ENCODE peak calls at places on chromosomes 4 and X, in six cellular contexts. G, I, Z, B, N and L are unnamed samples. For H3K4me1, the result is how much of the 10 kb centered on the place peaks cover.

GRCh38 chr4:110636677-110637407 is 14.0 kb upstream of the PITX2 start:
- DNase-seq in B (no peak), N (no peak), G (peak), Z (no peak), I (no peak), L (no peak)

GRCh38 chr4:8340721-8341680 is 71.4 kb downstream of the HTRA3 start:
- DNase-seq in Z (no peak), G (no peak), N (no peak), I (no peak), B (no peak), L (no peak)

GRCh38 chrX:40420899-40421729 is 159.7 kb upstream of the ATP6AP2 start:
- DNase-seq in B (no peak), Z (no peak), G (peak), I (no peak), N (no peak), L (no peak)

GRCh38 chr4:2248044-2248780 is 6.3 kb upstream of the HAUS3 start:
- DNase-seq in B (peak), Z (no peak), G (no peak), I (no peak), N (no peak), L (peak)

GRCh38 chrX:20968996-20969395 is 405.2 kb upstream of the CNKSR2 start:
- DNase-seq in B (no peak), I (no peak), N (no peak), Z (no peak), G (peak), L (no peak)

GRCh38 chr4:98508825-98509539 is 149.4 kb downstream of the TSPAN5 start:
- DNase-seq in G (no peak), I (no peak), N (no peak), B (no peak), Z (no peak), L (no peak)

GRCh38 chr4:72767903-72768817 is 199.1 kb upstream of the ADAMTS3 start:
- DNase-seq in Z (no peak), N (no peak), I (no peak), B (no peak), G (peak), L (no peak)

GRCh38 chr4:17680985-17681920 is 66.8 kb downstream of the MED28 start:
- DNase-seq in I (no peak), G (no peak), B (no peak), N (no peak), Z (no peak), L (no peak)

GRCh38 chr4:113335771-113336170 is 286.3 kb downstream of the ANK2 start:
- DNase-seq in B (no peak), N (no peak), Z (no peak), G (no peak), I (no peak), L (peak)

GRCh38 chrX:39149761-39150160 is 348.5 kb downstream of the MID1IP1 start:
- DNase-seq in I (peak), N (peak), Z (peak), B (peak), G (peak), L (peak)

GRCh38 chr4:44629280-44629866 is 22.1 kb downstream of the YIPF7 start:
- DNase-seq in N (no peak), B (no peak), Z (peak), G (peak), I (peak), L (no peak)

DNA sequence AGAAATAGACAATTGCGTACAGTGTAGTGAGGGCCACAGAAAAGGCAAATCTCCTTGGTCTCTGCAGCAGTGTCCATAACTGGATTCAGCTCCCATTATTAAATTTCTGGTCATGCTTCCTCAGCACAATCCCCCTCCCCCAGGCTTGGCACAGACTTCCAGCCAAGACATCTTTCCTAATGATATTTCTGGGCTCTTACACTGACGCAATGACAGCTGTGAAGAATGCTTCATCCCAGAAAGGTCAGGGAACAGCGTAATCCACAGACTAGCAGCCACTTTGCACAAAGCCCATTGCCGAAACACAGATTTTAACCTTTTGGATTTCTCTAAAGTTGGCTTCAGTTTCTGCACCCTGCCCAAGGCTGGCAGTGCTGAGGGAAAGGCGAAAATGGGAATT is 597.6 kb upstream of the CPEB2 start:
- DNase-seq in B (no peak), N (no peak), I (no peak), G (no peak), Z (no peak), L (no peak)
- H3K4me1 ChIP-seq in B (under half), N (under half), I (under half), G (under half), Z (under half), L (under half)

GRCh38 chr4:38131371-38132139 is 171.4 kb downstream of the PTTG2 start:
- DNase-seq in G (no peak), Z (no peak), N (no peak), I (peak), B (no peak), L (no peak)
- H3K4me3 ChIP-seq in G (no peak), Z (no peak), N (peak), I (no peak), B (no peak), L (no peak)

GRCh38 chrX:48667504-48667903 is 16.1 kb upstream of the WAS start:
- DNase-seq in I (no peak), Z (no peak), N (no peak), G (no peak), B (no peak), L (no peak)
- H3K27ac ChIP-seq in I (no peak), Z (no peak), N (no peak), G (no peak), B (no peak), L (no peak)

DNA sequence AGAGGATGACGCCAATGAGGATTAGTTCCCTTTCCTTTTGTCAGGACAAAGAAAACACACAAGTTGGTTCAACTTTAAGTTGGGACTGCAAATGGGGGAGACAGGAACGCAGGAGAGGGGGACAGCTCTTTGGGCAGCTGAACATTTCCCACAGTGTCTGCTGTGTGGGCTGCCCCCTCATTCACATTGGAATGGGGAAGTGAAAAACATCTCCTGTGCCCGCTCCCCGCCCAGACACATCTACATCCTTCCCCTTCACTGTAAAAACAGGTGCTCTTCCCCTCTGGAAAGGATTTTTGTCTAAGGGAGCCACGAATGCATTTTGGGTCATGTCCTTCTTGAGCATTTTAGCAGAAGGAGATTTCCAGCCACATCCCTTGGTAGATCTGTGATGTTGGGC is 44.5 kb upstream of the TBC1D9 start:
- DNase-seq in B (no peak), G (no peak), N (no peak), I (no peak), Z (peak), L (no peak)
- H3K4me1 ChIP-seq in B (under half), G (under half), N (under half), I (under half), Z (half or more), L (under half)

DNA sequence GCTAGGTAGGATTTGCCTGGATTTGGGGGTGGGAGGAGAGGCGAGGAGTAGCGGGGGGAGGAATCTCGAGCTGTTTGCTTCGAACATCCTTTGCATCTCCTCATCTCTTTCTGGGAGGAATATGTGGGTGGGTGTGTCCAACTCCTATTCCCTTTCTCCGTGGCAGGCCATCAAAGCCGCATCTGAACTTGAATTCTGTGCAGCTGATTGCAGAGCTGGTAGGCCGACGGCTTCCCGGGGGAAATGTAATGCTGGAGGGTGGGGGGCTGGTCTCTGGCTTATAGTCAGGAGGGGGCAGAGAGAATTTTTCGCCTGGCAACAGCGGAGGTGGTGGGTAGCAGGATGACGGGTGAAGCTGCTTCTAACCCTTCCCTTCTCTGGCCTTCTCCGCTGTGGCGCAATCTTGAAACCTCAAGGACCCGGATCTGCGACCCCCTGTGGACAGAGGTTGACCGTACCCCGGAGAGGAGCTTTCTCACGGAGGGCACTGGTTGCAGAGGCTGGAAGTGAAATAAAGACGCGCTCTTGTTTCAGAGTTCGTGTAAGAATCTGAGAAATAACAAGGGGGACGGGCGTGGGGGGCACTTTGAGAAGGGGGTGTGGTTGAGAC is 654 bp downstream of the ZCCHC12 start:
- DNase-seq in G (no peak), N (no peak), Z (no peak), I (no peak), B (no peak), L (no peak)
- H3K4me3 ChIP-seq in G (peak), N (peak), Z (no peak), I (no peak), B (peak), L (no peak)

GRCh38 chr4:38856524-38857337 is at the start of gene TLR6:
- DNase-seq in I (peak), N (no peak), Z (peak), B (no peak), G (peak), L (no peak)
- H3K27ac ChIP-seq in I (peak), N (peak), Z (peak), B (peak), G (peak), L (peak)

GRCh38 chrX:71650333-71650969 is 16.9 kb upstream of the LOC101059915 start:
- DNase-seq in Z (peak), B (no peak), G (peak), I (peak), N (no peak), L (no peak)
- H3K4me1 ChIP-seq in Z (under half), B (under half), G (under half), I (under half), N (under half), L (under half)